ENCODE peak calls at places on chromosomes 6 and 20, in ten cellular contexts. D is left colon; S is islet precursor cell; C is RWPE1; F is T-helper 1 cell; Y is stimulated activated CD4-positive, alpha-beta T cell treated with anti-CD3 and anti-CD28 coated beads, Interleukin-15, amount 100 ng/mL, for 48 hours; B is GM13977; X is OCI-LY7; G is EL; K is heart left ventricle. H is an unnamed sample.

GRCh38 chr20:48352628-48353027 is 475.2 kb downstream of the PREX1 start:
- DNase-seq in B (no peak), C (no peak), Y (no peak), K (no peak), F (no peak), S (no peak), X (no peak), G (no peak), D (no peak), H (no peak)

GRCh38 chr6:21115111-21115510 is 478.4 kb upstream of the SOX4 start:
- DNase-seq in C (no peak), D (no peak), Y (no peak), F (no peak), S (no peak), B (no peak), K (no peak), G (no peak), X (no peak), H (no peak)

GRCh38 chr6:123830110-123830509 is 26.4 kb downstream of the NKAIN2 start:
- DNase-seq in F (no peak), C (no peak), S (peak; percentile 57), G (no peak), X (no peak), B (no peak), D (no peak), K (no peak), Y (no peak), H (no peak)

GRCh38 chr6:22330941-22331340 is 34.1 kb upstream of the PRL start:
- DNase-seq in S (no peak), F (no peak), C (no peak), G (no peak), X (no peak), K (no peak), D (no peak), Y (no peak), B (no peak), H (no peak)

GRCh38 chr6:163814494-163815364 is 400.2 kb downstream of the QKI start:
- DNase-seq in X (peak; percentile 67), D (no peak), F (no peak), Y (no peak), C (peak; percentile 81), B (no peak), S (no peak), G (peak; percentile 98), K (no peak), H (peak; percentile 19)

GRCh38 chr6:10720229-10720959 is 2.5 kb upstream of the TMEM14C start:
- DNase-seq in F (peak; percentile 70), X (no peak), G (peak; percentile 40), K (peak; percentile 86), B (no peak), Y (peak; percentile 47), D (peak; percentile 63), S (no peak), C (peak; percentile 15), H (peak; percentile 56)

GRCh38 chr6:16982827-16983226 is 119.0 kb upstream of the STMND1 start:
- DNase-seq in K (no peak), G (peak; percentile 84), X (no peak), S (no peak), C (no peak), D (no peak), B (peak; percentile 7), Y (no peak), F (no peak), H (no peak)

GRCh38 chr6:64104051-64104450 is 468.4 kb downstream of the PHF3 start:
- DNase-seq in D (no peak), G (no peak), Y (no peak), X (no peak), C (no peak), K (no peak), S (no peak), F (no peak), B (no peak), H (no peak)

GRCh38 chr20:34389206-34389953 is 26.3 kb downstream of the ITCH start:
- DNase-seq in F (no peak), G (peak; percentile 33), K (no peak), S (no peak), X (no peak), Y (no peak), C (no peak), B (no peak), D (no peak), H (no peak)

GRCh38 chr6:106783631-106784566 is 154.5 kb downstream of the QRSL1 start:
- DNase-seq in S (peak; percentile 72), X (no peak), B (no peak), F (no peak), G (peak; percentile 56), K (no peak), C (peak; percentile 80), D (no peak), Y (no peak), H (no peak)

GRCh38 chr6:116298968-116299367 is 19.2 kb upstream of the TSPYL1 start:
- DNase-seq in B (no peak), D (no peak), C (no peak), Y (no peak), F (no peak), K (no peak), G (no peak), X (no peak), S (no peak), H (no peak)

GRCh38 chr20:48656661-48657211 is 171.1 kb downstream of the PREX1 start:
- DNase-seq in C (no peak), Y (no peak), K (no peak), S (peak; percentile 78), B (no peak), G (no peak), X (no peak), F (no peak), D (no peak), H (no peak)

GRCh38 chr6:99424022-99424421 is 1.1 kb downstream of the PNISR start:
- DNase-seq in K (no peak), D (no peak), X (no peak), G (no peak), F (no peak), Y (no peak), B (no peak), C (no peak), S (no peak), H (no peak)